ENCODE peak calls at places on chromosomes 3 and 15, in eight cellular contexts. D is right lobe of liver, U is fibroblast of lung, Y is suprapubic skin, H is left ventricle myocardium inferior, X is transverse colon, C is keratinocyte, V is left lung. A is an unnamed sample.

GRCh38 chr3:9912294-9912935 is 4.5 kb upstream of the IL17RC start:
- DNase-seq in D (no peak), U (peak), Y (no peak), H (no peak), X (no peak), C (no peak), V (no peak), A (no peak)

GRCh38 chr3:28949580-28949979 is 331.3 kb upstream of the RBMS3 start:
- DNase-seq in D (no peak), U (no peak), Y (no peak), H (no peak), X (no peak), C (no peak), V (no peak), A (peak)

GRCh38 chr3:37310666-37311050 is 136.3 kb upstream of the LRRFIP2 start:
- DNase-seq in D (no peak), U (peak), Y (no peak), H (no peak), X (no peak), C (no peak), V (no peak), A (no peak)

GRCh38 chr15:93018574-93018973 is 70.4 kb downstream of the RGMA start:
- DNase-seq in D (no peak), U (no peak), Y (no peak), H (no peak), X (no peak), C (no peak), V (no peak), A (no peak)

GRCh38 chr3:51519848-51520247 is 18.7 kb upstream of the RAD54L2 start:
- DNase-seq in D (no peak), U (no peak), Y (no peak), H (no peak), X (no peak), C (no peak), V (no peak), A (no peak)

GRCh38 chr3:62621171-62621570 is 247.8 kb upstream of the FEZF2 start:
- DNase-seq in D (no peak), U (no peak), Y (no peak), H (no peak), X (no peak), C (no peak), V (no peak), A (no peak)

GRCh38 chr15:60074181-60074885 is 70.2 kb downstream of the FOXB1 start:
- DNase-seq in D (no peak), U (peak), Y (no peak), H (no peak), X (peak), C (no peak), V (no peak), A (peak)

GRCh38 chr3:188905580-188905979 is 266.2 kb upstream of the TPRG1 start:
- DNase-seq in D (no peak), U (no peak), Y (no peak), H (no peak), X (no peak), C (no peak), V (no peak), A (no peak)

GRCh38 chr3:20326537-20326936 is 140.5 kb upstream of the SGO1 start:
- DNase-seq in D (no peak), U (peak), Y (no peak), H (no peak), X (no peak), C (no peak), V (no peak), A (no peak)

GRCh38 chr3:8660271-8660731 is 15.7 kb upstream of the SSUH2 start:
- DNase-seq in D (no peak), U (peak), Y (no peak), H (no peak), X (no peak), C (no peak), V (no peak), A (no peak)

GRCh38 chr3:194254032-194254431 is 97.1 kb downstream of the CPN2 start:
- DNase-seq in D (no peak), U (no peak), Y (no peak), H (no peak), X (no peak), C (no peak), V (no peak), A (no peak)

GRCh38 chr3:154349223-154349622 is 24.9 kb upstream of the DHX36 start:
- DNase-seq in D (no peak), U (no peak), Y (no peak), H (no peak), X (no peak), C (no peak), V (no peak), A (no peak)

GRCh38 chr3:171552525-171552924 is 92.3 kb upstream of the TNIK start:
- DNase-seq in D (no peak), U (no peak), Y (no peak), H (no peak), X (no peak), C (no peak), V (no peak), A (no peak)

GRCh38 chr3:171551296-171551695 is 91.1 kb upstream of the TNIK start:
- DNase-seq in D (no peak), U (no peak), Y (no peak), H (no peak), X (no peak), C (no peak), V (no peak), A (no peak)

GRCh38 chr3:171543759-171544284 is 83.6 kb upstream of the TNIK start:
- DNase-seq in D (no peak), U (no peak), Y (no peak), H (no peak), X (no peak), C (no peak), V (no peak), A (no peak)

GRCh38 chr3:171553085-171553484 is 92.9 kb upstream of the TNIK start:
- DNase-seq in D (no peak), U (no peak), Y (no peak), H (no peak), X (no peak), C (no peak), V (no peak), A (no peak)

GRCh38 chr3:171548918-171549317 is 88.7 kb upstream of the TNIK start:
- DNase-seq in D (no peak), U (no peak), Y (no peak), H (no peak), X (no peak), C (no peak), V (no peak), A (no peak)
- H3K4me3 ChIP-seq in D (no peak), U (no peak), Y (no peak), H (no peak), X (no peak), C (no peak), V (no peak), A (no peak)

GRCh38 chr15:91380114-91380513 is 280.1 kb downstream of the SV2B start:
- DNase-seq in D (no peak), U (no peak), Y (no peak), H (no peak), X (no peak), C (no peak), V (no peak), A (no peak)
- TF ChIP-seq CTCF in D (no peak), U (no peak), Y (no peak), H (no peak), X (no peak), C (peak), V (no peak), A (no peak)

DNA sequence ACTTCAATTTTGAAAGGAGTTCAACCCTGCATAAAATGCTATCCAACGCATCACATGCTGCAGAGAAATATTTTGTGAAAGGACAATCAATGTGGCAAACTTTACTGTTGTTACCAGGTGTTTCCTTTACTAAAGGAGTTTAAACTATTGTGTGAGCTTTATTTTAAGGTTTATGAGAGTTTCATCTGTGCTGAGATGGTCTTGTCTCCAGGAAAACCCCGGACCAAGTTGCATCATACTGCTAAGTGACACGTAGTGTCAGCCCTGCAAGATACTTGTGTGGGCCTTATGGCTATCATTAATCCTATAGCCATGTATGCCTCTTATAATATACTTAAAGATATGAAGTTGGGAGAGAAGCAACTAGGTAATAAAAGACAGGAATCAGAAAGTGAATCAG is 94.5 kb upstream of the EPHA6 start:
- DNase-seq in D (no peak), U (no peak), Y (no peak), H (no peak), X (no peak), C (no peak), V (no peak), A (no peak)
- H3K4me3 ChIP-seq in D (no peak), U (no peak), Y (no peak), H (no peak), X (no peak), C (no peak), V (no peak), A (no peak)

DNA sequence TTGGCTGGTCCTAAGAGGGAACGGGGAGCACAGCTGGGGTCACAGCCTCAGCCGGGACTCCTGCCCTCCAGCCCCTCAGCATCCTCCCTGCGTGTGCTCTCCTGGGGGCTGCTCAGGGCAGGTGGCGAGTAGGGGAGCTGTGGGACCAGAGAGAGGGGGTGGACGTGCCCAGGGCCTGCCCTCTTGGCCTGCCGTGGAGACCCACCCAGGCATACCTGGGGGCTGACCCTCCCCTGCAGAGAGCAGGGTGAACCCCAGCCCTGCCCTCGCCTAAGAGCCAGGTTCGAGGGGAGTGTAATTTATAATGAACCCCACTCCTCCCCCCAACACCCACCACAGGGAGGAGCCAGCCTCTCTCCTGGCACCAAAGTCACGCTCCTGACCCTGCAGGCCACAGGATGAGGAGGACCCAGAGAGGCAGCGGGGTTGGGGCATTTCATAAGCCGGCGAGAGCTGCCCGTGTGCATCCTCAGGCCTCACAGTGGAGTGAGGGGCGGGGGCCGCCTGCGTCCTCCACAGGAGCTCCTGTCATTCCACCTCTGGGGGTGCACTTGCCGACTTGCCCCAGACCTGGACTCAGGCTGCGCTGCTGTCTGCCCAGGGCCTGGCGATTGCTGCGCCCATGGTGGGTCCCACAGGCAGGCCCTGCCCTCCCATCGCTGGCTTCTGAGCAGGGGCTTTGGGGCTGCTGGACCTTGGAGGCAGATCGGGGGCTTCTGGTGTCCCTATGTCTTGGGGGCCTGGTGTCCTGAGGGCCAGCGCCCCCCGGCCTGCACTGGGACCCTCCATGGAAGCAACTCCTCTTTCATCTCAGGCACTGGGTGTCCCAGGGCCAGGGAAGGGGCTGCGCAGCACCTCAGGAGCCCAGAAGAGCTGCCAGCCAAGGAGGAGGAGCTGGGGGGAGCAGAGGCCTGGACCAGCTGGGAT is 184.2 kb downstream of the GOLGA6L6 start:
- DNase-seq in D (peak), U (no peak), Y (peak), H (no peak), X (no peak), C (no peak), V (peak), A (no peak)
- TF ChIP-seq CTCF in D (no peak), U (no peak), Y (no peak), H (no peak), X (no peak), C (no peak), V (no peak), A (no peak)

GRCh38 chr3:165640970-165641369 is 196.3 kb downstream of the BCHE start:
- DNase-seq in D (no peak), U (no peak), Y (no peak), H (no peak), X (no peak), C (no peak), V (no peak), A (no peak)

GRCh38 chr3:165641569-165642310 is 195.5 kb downstream of the BCHE start:
- DNase-seq in D (no peak), U (no peak), Y (no peak), H (no peak), X (no peak), C (no peak), V (no peak), A (no peak)

GRCh38 chr3:165644331-165644730 is 192.9 kb downstream of the BCHE start:
- DNase-seq in D (no peak), U (no peak), Y (no peak), H (no peak), X (no peak), C (no peak), V (no peak), A (no peak)

GRCh38 chr3:165643433-165643824 is 193.8 kb downstream of the BCHE start:
- DNase-seq in D (no peak), U (peak), Y (no peak), H (no peak), X (no peak), C (peak), V (no peak), A (no peak)

DNA sequence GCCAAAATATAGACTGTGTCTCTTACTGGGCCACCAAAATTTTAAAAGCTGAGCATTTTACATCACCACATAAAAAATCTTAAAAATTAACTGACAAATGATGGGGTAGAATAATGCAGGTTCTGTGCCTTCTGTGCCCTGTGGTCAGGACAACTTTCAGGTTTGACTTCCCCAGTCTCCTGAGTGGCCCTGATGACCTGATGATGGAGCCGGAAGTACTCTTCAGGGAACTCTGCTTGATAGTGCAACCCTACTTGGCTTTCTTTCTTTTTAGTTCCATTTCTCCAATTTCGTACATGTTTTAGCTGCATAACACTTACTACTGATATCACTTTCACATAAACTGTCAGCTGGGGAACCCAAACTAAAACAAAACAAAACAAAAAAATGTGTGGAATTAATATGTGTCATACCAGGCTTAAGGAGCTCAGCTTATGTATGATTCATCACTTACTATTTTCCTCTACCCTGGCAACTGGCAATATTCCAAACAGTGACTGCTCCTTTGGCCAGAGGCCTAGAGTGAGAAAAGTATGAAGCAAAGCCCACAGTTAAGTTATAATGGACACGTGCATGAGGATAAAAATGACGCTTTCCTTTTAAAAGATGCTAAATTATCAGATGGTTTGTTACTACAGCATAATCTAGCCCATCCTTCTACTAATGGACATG is 194.3 kb downstream of the BCHE start:
- DNase-seq in D (no peak), U (peak), Y (no peak), H (no peak), X (peak), C (peak), V (no peak), A (peak)
- H3K4me3 ChIP-seq in D (no peak), U (no peak), Y (no peak), H (no peak), X (no peak), C (no peak), V (no peak), A (no peak)

GRCh38 chr3:191804935-191805334 is 344.0 kb downstream of the PYDC2 start:
- DNase-seq in D (no peak), U (no peak), Y (no peak), H (no peak), X (no peak), C (no peak), V (no peak), A (no peak)
- TF ChIP-seq CTCF in D (no peak), U (no peak), Y (no peak), H (no peak), X (no peak), C (no peak), V (no peak), A (no peak)

DNA sequence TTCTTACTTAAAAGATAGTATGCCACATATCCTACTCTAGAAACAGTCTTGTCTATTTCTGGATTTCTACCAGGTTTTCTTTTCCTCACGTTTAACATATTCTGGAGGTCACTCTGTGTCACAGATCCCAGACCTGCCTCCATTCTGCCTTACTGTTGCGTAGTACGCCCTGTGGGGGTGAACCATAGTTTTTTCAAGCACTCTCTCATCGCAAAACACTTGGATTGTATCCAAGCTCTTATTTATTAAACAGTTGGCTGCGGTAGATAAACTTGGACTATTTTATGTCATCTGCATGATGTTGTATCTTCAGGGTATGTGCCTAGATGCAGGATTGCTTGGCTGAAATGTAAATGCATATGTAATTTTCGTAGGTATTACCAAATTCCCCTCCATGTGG is 55.7 kb downstream of the ABTB1 start:
- DNase-seq in D (no peak), U (no peak), Y (no peak), H (no peak), X (no peak), C (no peak), V (no peak), A (no peak)
- H3K4me3 ChIP-seq in D (no peak), U (no peak), Y (no peak), H (no peak), X (no peak), C (no peak), V (no peak), A (no peak)

GRCh38 chr15:63823253-63823844 is 10.4 kb downstream of the HERC1 start:
- DNase-seq in D (no peak), U (no peak), Y (no peak), H (no peak), X (no peak), C (no peak), V (no peak), A (no peak)

GRCh38 chr15:63830113-63830512 is 3.6 kb downstream of the HERC1 start:
- DNase-seq in D (no peak), U (no peak), Y (no peak), H (no peak), X (no peak), C (no peak), V (no peak), A (no peak)

GRCh38 chr15:63827113-63827512 is 6.6 kb downstream of the HERC1 start:
- DNase-seq in D (no peak), U (no peak), Y (no peak), H (no peak), X (no peak), C (no peak), V (no peak), A (no peak)

GRCh38 chr15:63824570-63824969 is 9.2 kb downstream of the HERC1 start:
- DNase-seq in D (no peak), U (no peak), Y (no peak), H (no peak), X (no peak), C (no peak), V (no peak), A (no peak)

GRCh38 chr15:63826513-63826912 is 7.2 kb downstream of the HERC1 start:
- DNase-seq in D (no peak), U (no peak), Y (no peak), H (no peak), X (no peak), C (no peak), V (no peak), A (no peak)
- TF ChIP-seq CTCF in D (no peak), U (peak), Y (no peak), H (peak), X (no peak), C (no peak), V (no peak), A (no peak)

DNA sequence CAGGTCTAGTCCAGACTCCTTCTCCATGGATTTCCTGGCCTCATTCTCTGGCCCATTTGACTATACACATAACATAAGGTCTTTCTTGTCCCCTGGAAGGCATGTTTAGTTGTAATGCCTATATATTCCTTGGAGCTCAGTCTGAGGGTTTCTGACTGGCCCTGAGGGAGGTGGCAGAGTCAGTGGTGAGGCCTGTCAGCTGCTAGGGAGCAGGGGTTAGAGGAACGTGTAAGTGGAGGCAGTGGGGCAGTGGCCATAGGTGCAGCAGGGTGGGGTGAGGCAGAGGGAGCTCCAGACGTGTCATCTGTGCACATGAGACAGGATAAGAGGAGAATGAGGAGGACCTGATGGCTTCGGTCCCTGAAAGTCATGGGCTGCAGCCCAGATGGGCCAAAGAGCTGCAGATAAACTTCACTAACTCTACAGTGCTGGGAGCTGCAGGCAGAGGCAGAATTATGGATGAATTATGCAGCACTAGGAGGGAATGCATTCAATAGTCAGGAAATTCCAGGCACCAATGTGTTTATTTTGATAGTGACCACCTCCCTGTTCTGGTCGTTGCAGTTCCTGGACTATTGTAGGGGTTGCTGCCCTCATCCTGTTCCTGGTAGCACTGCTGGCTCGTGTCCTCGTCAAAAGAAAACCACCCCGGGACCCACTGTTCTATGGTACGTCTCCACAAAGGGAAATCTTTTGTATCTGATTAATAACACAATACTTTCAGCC is 5.0 kb downstream of the TM6SF1 start:
- DNase-seq in D (no peak), U (peak), Y (no peak), H (no peak), X (no peak), C (no peak), V (no peak), A (no peak)
- H3K4me3 ChIP-seq in D (no peak), U (no peak), Y (no peak), H (no peak), X (no peak), C (no peak), V (no peak), A (no peak)

A was measured in LNCaP clone FGC.